ENCODE peak calls at places on chromosomes 2 and 18, in four cellular contexts. V is mesendoderm; S is colonic mucosa; G is CD8-positive, alpha-beta T cell. X is an unnamed sample.
A peak's percentile ranks its signal among the peaks of the same experiment; 100 is the strongest.

GRCh38 chr2:130882111-130882510 is 45.4 kb downstream of the ARHGEF4 start:
- DNase-seq in V (no peak), G (no peak), S (no peak), X (no peak)

GRCh38 chr2:40448476-40449079 is 3.3 kb downstream of the SLC8A1 start:
- DNase-seq in S (no peak), G (no peak), V (peak; percentile 69), X (no peak)

GRCh38 chr2:166651080-166651675 is 157.1 kb upstream of the SCN7A start:
- DNase-seq in S (no peak), G (no peak), V (peak; percentile 35), X (no peak)

GRCh38 chr2:86189782-86190416 is 5.4 kb downstream of the IMMT start:
- DNase-seq in S (no peak), V (no peak), G (no peak), X (no peak)

GRCh38 chr18:70380915-70381896 is 92.4 kb downstream of the SOCS6 start:
- DNase-seq in S (peak; percentile 90), V (peak; percentile 47), G (no peak), X (no peak)

GRCh38 chr2:196652869-196653268 is 13.4 kb downstream of the CCDC150 start:
- DNase-seq in S (no peak), V (peak; percentile 45), G (no peak), X (no peak)

GRCh38 chr2:175432793-175433192 is 251.3 kb upstream of the ATP5MC3 start:
- DNase-seq in S (no peak), V (no peak), G (no peak), X (no peak)

GRCh38 chr2:1739961-1740713 is 4.2 kb downstream of the PXDN start:
- DNase-seq in V (no peak), G (no peak), S (peak; percentile 14), X (peak; percentile 83)

GRCh38 chr2:241111443-241111810 is 9.3 kb upstream of the MTERF4 start:
- DNase-seq in V (no peak), G (peak; percentile 64), S (no peak), X (no peak)

GRCh38 chr2:52976132-52976949 is 791.3 kb upstream of the CHAC2 start:
- DNase-seq in G (no peak), V (peak; percentile 66), S (no peak), X (no peak)

GRCh38 chr2:158194229-158194628 is 92.6 kb downstream of the UPP2 start:
- DNase-seq in V (no peak), S (no peak), G (no peak), X (no peak)

GRCh38 chr2:3112553-3112952 is 265.1 kb downstream of the EIPR1 start:
- DNase-seq in G (no peak), V (no peak), S (no peak), X (no peak)

GRCh38 chr2:200765995-200766660 is 45.6 kb upstream of the BZW1 start:
- DNase-seq in V (no peak), S (no peak), G (no peak), X (peak; percentile 54)

GRCh38 chr2:58063641-58064040 is 17.0 kb downstream of the VRK2 start:
- DNase-seq in S (no peak), V (no peak), G (no peak), X (no peak)

GRCh38 chr2:207226671-207227061 is 60.9 kb upstream of the KLF7 start:
- DNase-seq in S (no peak), V (peak; percentile 23), G (no peak), X (no peak)

GRCh38 chr18:44636241-44636640 is 44.4 kb upstream of the SETBP1 start:
- DNase-seq in G (no peak), V (no peak), S (no peak), X (no peak)

GRCh38 chr2:34069604-34070003 is 470.5 kb upstream of the FAM98A start:
- DNase-seq in G (no peak), V (no peak), S (no peak), X (no peak)

GRCh38 chr18:44759925-44760342 is 79.2 kb downstream of the SETBP1 start:
- DNase-seq in S (no peak), G (no peak), V (no peak), X (no peak)

DNA sequence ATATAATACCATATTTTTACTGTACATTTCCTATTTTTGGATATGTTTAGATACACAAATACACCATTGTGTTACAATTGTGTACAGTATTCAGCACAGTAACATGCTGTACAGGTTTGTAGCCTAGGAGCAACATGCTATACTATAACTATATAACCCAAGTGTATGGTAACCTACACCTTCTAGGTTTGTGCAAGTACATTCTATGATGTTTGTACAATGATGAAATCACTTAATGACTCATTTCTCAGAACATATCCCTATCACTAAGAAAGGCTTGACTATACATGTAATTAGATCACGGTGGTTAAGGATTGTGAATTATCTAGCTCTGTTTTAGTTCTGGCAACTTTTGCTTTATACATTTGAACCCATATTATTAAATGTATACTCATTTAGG is 31.3 kb downstream of the NPHP1 start:
- DNase-seq in G (no peak), V (no peak), S (no peak), X (no peak)
- H3K27ac ChIP-seq in G (no peak overlapping the region), V (no peak overlapping the region), S (no peak overlapping the region), X (no peak overlapping the region)

GRCh38 chr2:121152861-121153260 is 132.1 kb downstream of the TFCP2L1 start:
- DNase-seq in G (no peak), V (no peak), S (no peak), X (no peak)

GRCh38 chr2:121149384-121149783 is 135.6 kb downstream of the TFCP2L1 start:
- DNase-seq in S (no peak), V (no peak), G (no peak), X (no peak)

GRCh38 chr2:121151311-121152109 is 133.5 kb downstream of the TFCP2L1 start:
- DNase-seq in S (peak; percentile 92), G (no peak), V (no peak), X (no peak)

GRCh38 chr2:121150126-121150525 is 134.9 kb downstream of the TFCP2L1 start:
- DNase-seq in G (no peak), S (no peak), V (no peak), X (no peak)

DNA sequence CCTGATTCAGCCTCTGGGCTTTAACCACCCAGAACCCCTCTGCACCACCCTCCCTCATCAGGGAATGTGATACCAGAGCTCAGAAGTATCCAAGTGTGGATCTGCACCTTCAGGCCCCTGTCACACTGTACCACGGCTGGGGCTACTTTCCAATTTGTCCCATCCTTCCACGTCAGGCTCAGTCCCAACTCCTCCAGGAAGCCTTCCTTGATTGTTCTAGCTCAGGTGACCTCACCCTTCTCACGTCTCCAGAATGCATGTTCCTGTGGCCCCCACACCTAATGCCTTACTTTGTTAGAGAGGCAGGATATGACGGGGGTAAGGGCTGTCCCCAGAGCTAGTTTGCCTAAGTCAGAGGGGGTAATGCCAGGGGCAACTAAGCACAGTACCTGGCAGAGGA is 134.3 kb downstream of the TFCP2L1 start:
- DNase-seq in G (no peak), S (no peak), V (no peak), X (no peak)
- H3K27ac ChIP-seq in G (no peak overlapping the region), S (no peak overlapping the region), V (no peak overlapping the region), X (no peak overlapping the region)

GRCh38 chr18:21408681-21409080 is 166.6 kb downstream of the GREB1L start:
- DNase-seq in S (no peak), G (no peak), V (no peak), X (no peak)
- H3K27ac ChIP-seq in S (no peak overlapping the region), G (no peak overlapping the region), V (no peak overlapping the region), X (no peak overlapping the region)

GRCh38 chr2:235636471-235637005 is 142.7 kb downstream of the AGAP1 start:
- DNase-seq in V (no peak), S (no peak), G (no peak), X (no peak)

GRCh38 chr2:235638541-235639192 is 144.8 kb downstream of the AGAP1 start:
- DNase-seq in S (no peak), G (no peak), V (peak; percentile 56), X (no peak)

GRCh38 chr2:235639885-235640284 is 146.0 kb downstream of the AGAP1 start:
- DNase-seq in S (no peak), G (no peak), V (no peak), X (no peak)

GRCh38 chr2:235639387-235639786 is 145.5 kb downstream of the AGAP1 start:
- DNase-seq in V (peak; percentile 70), G (no peak), S (peak; percentile 52), X (no peak)

GRCh38 chr2:235637906-235638305 is 144.1 kb downstream of the AGAP1 start:
- DNase-seq in G (no peak), S (no peak), V (no peak), X (no peak)
- H3K27ac ChIP-seq in G (no peak overlapping the region), S (peak overlapping the region; percentile 53), V (no peak overlapping the region), X (no peak overlapping the region)

GRCh38 chr2:191217580-191217979 is 27.6 kb upstream of the MYO1B start:
- DNase-seq in V (peak; percentile 89), S (peak; percentile 45), G (no peak), X (no peak)
- H3K27ac ChIP-seq in V (no peak overlapping the region), S (no peak overlapping the region), G (no peak overlapping the region), X (no peak overlapping the region)

DNA sequence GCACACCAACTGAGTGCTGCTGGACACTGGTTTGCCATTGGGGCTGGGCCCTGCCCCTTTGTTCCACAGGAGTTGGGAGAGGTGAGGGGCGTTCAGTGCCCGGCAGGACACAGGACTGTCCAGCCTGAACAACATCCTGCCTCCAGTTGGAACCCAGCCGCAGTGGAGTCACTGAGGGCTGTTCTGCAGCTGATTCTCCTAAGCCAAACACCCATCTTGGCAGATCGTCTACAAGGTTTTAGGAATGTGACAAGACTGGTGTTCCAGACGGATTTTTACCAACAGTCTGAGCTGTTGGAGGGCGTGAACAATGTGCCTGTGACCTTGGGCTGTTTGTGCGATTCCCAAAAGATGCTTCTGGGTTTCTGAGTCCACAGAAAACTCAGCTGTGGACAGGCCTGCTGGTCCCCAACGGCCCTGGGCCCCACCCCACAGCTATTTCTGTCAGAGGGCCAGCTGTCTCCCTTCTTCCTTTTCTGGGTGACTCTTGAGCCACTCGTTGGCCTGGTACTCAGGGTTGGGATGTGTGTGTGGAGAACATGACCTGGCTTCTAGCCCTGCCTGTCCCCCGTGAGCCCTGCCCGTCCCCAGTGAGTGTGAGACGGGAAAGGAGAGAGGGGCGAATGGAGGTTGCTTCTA is 5.7 kb downstream of the LRRFIP1 start:
- DNase-seq in G (no peak), S (no peak), V (no peak), X (no peak)
- H3K27ac ChIP-seq in G (no peak overlapping the region), S (no peak overlapping the region), V (no peak overlapping the region), X (no peak overlapping the region)

X was measured in vagina.